ENCODE peak calls at places on chromosomes 6 and 20, in eight cellular contexts. Z, H, L, Q, A, B, V and N are unnamed samples.

GRCh38 chr6:95574811-95575210 is 2.5 kb upstream of the MANEA start:
- DNase-seq in Z (peak), H (no peak), L (peak), Q (no peak), A (no peak), B (no peak), V (no peak), N (no peak)

GRCh38 chr6:129621252-129621651 is 88.7 kb downstream of the ARHGAP18 start:
- DNase-seq in Z (no peak), H (no peak), L (no peak), Q (no peak), A (no peak), B (no peak), V (no peak), N (no peak)

GRCh38 chr6:33093857-33094256 is 18.1 kb downstream of the HLA-DPB1 start:
- DNase-seq in Z (no peak), H (no peak), L (no peak), Q (no peak), A (no peak), B (no peak), V (no peak), N (no peak)

GRCh38 chr20:34090645-34091044 is 21.4 kb downstream of the EIF2S2 start:
- DNase-seq in Z (no peak), H (no peak), L (no peak), Q (no peak), A (no peak), B (no peak), V (no peak), N (no peak)

GRCh38 chr6:118705799-118706481 is 54.5 kb upstream of the CEP85L start:
- DNase-seq in Z (peak), H (no peak), L (peak), Q (no peak), A (peak), B (no peak), V (peak), N (peak)

GRCh38 chr6:31907158-31907813 is 5.4 kb upstream of the ZBTB12 start:
- DNase-seq in Z (peak), H (no peak), L (peak), Q (no peak), A (no peak), B (no peak), V (no peak), N (no peak)

GRCh38 chr6:138882369-138883017 is 86.6 kb downstream of the ECT2L start:
- DNase-seq in Z (no peak), H (no peak), L (no peak), Q (no peak), A (no peak), B (no peak), V (no peak), N (no peak)

GRCh38 chr20:57211949-57212889 is 54.2 kb downstream of the BMP7 start:
- DNase-seq in Z (peak), H (no peak), L (peak), Q (peak), A (no peak), B (no peak), V (no peak), N (no peak)

GRCh38 chr20:47765715-47766594 is 19.3 kb downstream of the SULF2 start:
- DNase-seq in Z (no peak), H (no peak), L (no peak), Q (no peak), A (no peak), B (no peak), V (no peak), N (no peak)

GRCh38 chr6:99603421-99604160 is 3.0 kb upstream of the PRDM13 start:
- DNase-seq in Z (no peak), H (no peak), L (peak), Q (no peak), A (no peak), B (no peak), V (no peak), N (no peak)

GRCh38 chr6:99250476-99250875 is 99.0 kb downstream of the FAXC start:
- DNase-seq in Z (no peak), H (no peak), L (no peak), Q (no peak), A (no peak), B (no peak), V (no peak), N (no peak)

GRCh38 chr6:90000864-90001731 is 106.8 kb downstream of the GJA10 start:
- DNase-seq in Z (no peak), H (no peak), L (peak), Q (no peak), A (no peak), B (peak), V (no peak), N (no peak)

GRCh38 chr20:62642666-62643520 is 590 bp downstream of the SLCO4A1 start:
- DNase-seq in Z (no peak), H (peak), L (peak), Q (no peak), A (no peak), B (no peak), V (peak), N (no peak)

GRCh38 chr20:3407426-3408250 is at the start of gene DNAAF9:
- DNase-seq in Z (no peak), H (peak), L (peak), Q (peak), A (peak), B (peak), V (peak), N (peak)

GRCh38 chr20:38355161-38356012 is 9.1 kb downstream of the LBP start:
- DNase-seq in Z (no peak), H (no peak), L (no peak), Q (no peak), A (no peak), B (no peak), V (no peak), N (peak)

GRCh38 chr6:137791281-137792159 is 75.5 kb upstream of the TNFAIP3 start:
- DNase-seq in Z (no peak), H (no peak), L (no peak), Q (no peak), A (no peak), B (no peak), V (no peak), N (no peak)

GRCh38 chr20:58717278-58718091 is 24.9 kb downstream of the NPEPL1 start:
- DNase-seq in Z (no peak), H (no peak), L (no peak), Q (no peak), A (no peak), B (no peak), V (no peak), N (no peak)

GRCh38 chr6:10421508-10422281 is 6.8 kb upstream of the TFAP2A start:
- DNase-seq in Z (no peak), H (no peak), L (no peak), Q (no peak), A (no peak), B (no peak), V (no peak), N (no peak)